ENCODE peak calls at places on chromosomes 6 and 20, in ten cellular contexts. One of them, this sample, is unnamed. For H3K4me1, the result is how much of the 10 kb centered on the place peaks cover.

GRCh38 chr6:4358414-4359107 is 223.2 kb upstream of the ECI2 start:
- DNase-seq in IMR-90: peak
- DNase-seq in psoas muscle: peak
- DNase-seq in body of pancreas: peak
- DNase-seq in MM.1S: no peak
- DNase-seq in HCT116: peak
- DNase-seq in CD8-positive, alpha-beta T cell: no peak
- DNase-seq in right cardiac atrium: peak
- DNase-seq in left lung: peak
- DNase-seq in cardiac muscle cell: no peak
- DNase-seq in this sample: no peak

GRCh38 chr6:53320964-53321363 is 27.8 kb downstream of the ELOVL5 start:
- DNase-seq in right cardiac atrium: no peak
- DNase-seq in psoas muscle: no peak
- DNase-seq in CD8-positive, alpha-beta T cell: no peak
- DNase-seq in HCT116: no peak
- DNase-seq in MM.1S: no peak
- DNase-seq in cardiac muscle cell: no peak
- DNase-seq in body of pancreas: no peak
- DNase-seq in left lung: no peak
- DNase-seq in IMR-90: no peak
- DNase-seq in this sample: no peak

GRCh38 chr6:69884231-69884630 is 17.9 kb downstream of the COL19A1 start:
- DNase-seq in MM.1S: no peak
- DNase-seq in left lung: no peak
- DNase-seq in psoas muscle: no peak
- DNase-seq in cardiac muscle cell: no peak
- DNase-seq in CD8-positive, alpha-beta T cell: no peak
- DNase-seq in body of pancreas: no peak
- DNase-seq in IMR-90: no peak
- DNase-seq in HCT116: no peak
- DNase-seq in right cardiac atrium: no peak
- DNase-seq in this sample: no peak

GRCh38 chr20:33811763-33812672 is 870 bp downstream of the CHMP4B start:
- DNase-seq in CD8-positive, alpha-beta T cell: peak
- DNase-seq in MM.1S: peak
- DNase-seq in right cardiac atrium: no peak
- DNase-seq in left lung: peak
- DNase-seq in HCT116: no peak
- DNase-seq in cardiac muscle cell: peak
- DNase-seq in body of pancreas: peak
- DNase-seq in psoas muscle: peak
- DNase-seq in IMR-90: peak
- DNase-seq in this sample: peak

GRCh38 chr6:130776287-130776925 is 50.8 kb upstream of the SMLR1 start:
- DNase-seq in left lung: no peak
- DNase-seq in psoas muscle: no peak
- DNase-seq in right cardiac atrium: no peak
- DNase-seq in HCT116: no peak
- DNase-seq in MM.1S: peak
- DNase-seq in body of pancreas: no peak
- DNase-seq in cardiac muscle cell: no peak
- DNase-seq in IMR-90: no peak
- DNase-seq in CD8-positive, alpha-beta T cell: no peak
- DNase-seq in this sample: no peak

GRCh38 chr6:26660096-26660425 is 515 bp upstream of the ZNF322 start:
- DNase-seq in CD8-positive, alpha-beta T cell: peak
- DNase-seq in psoas muscle: no peak
- DNase-seq in body of pancreas: no peak
- DNase-seq in cardiac muscle cell: no peak
- DNase-seq in MM.1S: peak
- DNase-seq in HCT116: no peak
- DNase-seq in right cardiac atrium: no peak
- DNase-seq in left lung: no peak
- DNase-seq in IMR-90: peak
- DNase-seq in this sample: peak

GRCh38 chr6:29828471-29828797 is 809 bp downstream of the HLA-G start:
- DNase-seq in cardiac muscle cell: no peak
- DNase-seq in IMR-90: no peak
- DNase-seq in HCT116: no peak
- DNase-seq in right cardiac atrium: no peak
- DNase-seq in CD8-positive, alpha-beta T cell: no peak
- DNase-seq in MM.1S: no peak
- DNase-seq in body of pancreas: peak
- DNase-seq in psoas muscle: no peak
- DNase-seq in left lung: peak
- DNase-seq in this sample: no peak

GRCh38 chr6:63802606-63803206 is 167.1 kb downstream of the PHF3 start:
- DNase-seq in left lung: no peak
- DNase-seq in HCT116: no peak
- DNase-seq in IMR-90: peak
- DNase-seq in psoas muscle: no peak
- DNase-seq in body of pancreas: no peak
- DNase-seq in right cardiac atrium: no peak
- DNase-seq in MM.1S: peak
- DNase-seq in cardiac muscle cell: no peak
- DNase-seq in CD8-positive, alpha-beta T cell: no peak
- DNase-seq in this sample: no peak

GRCh38 chr6:27592481-27593199 is 119.7 kb upstream of the ZNF184 start:
- DNase-seq in right cardiac atrium: no peak
- DNase-seq in HCT116: no peak
- DNase-seq in psoas muscle: no peak
- DNase-seq in left lung: no peak
- DNase-seq in body of pancreas: no peak
- DNase-seq in MM.1S: peak
- DNase-seq in CD8-positive, alpha-beta T cell: no peak
- DNase-seq in cardiac muscle cell: peak
- DNase-seq in IMR-90: peak
- DNase-seq in this sample: peak

GRCh38 chr6:138371720-138372119 is 6.0 kb upstream of the SMIM28 start:
- DNase-seq in MM.1S: no peak
- DNase-seq in psoas muscle: no peak
- DNase-seq in CD8-positive, alpha-beta T cell: no peak
- DNase-seq in body of pancreas: no peak
- DNase-seq in right cardiac atrium: no peak
- DNase-seq in IMR-90: no peak
- DNase-seq in left lung: no peak
- DNase-seq in cardiac muscle cell: peak
- DNase-seq in HCT116: no peak
- DNase-seq in this sample: no peak
- H3K4me1 ChIP-seq in MM.1S: under half
- H3K4me1 ChIP-seq in psoas muscle: under half
- H3K4me1 ChIP-seq in CD8-positive, alpha-beta T cell: under half
- H3K4me1 ChIP-seq in body of pancreas: under half
- H3K4me1 ChIP-seq in right cardiac atrium: under half
- H3K4me1 ChIP-seq in IMR-90: under half
- H3K4me1 ChIP-seq in left lung: under half
- H3K4me1 ChIP-seq in cardiac muscle cell: under half
- H3K4me1 ChIP-seq in HCT116: under half
- H3K4me1 ChIP-seq in this sample: under half

DNA sequence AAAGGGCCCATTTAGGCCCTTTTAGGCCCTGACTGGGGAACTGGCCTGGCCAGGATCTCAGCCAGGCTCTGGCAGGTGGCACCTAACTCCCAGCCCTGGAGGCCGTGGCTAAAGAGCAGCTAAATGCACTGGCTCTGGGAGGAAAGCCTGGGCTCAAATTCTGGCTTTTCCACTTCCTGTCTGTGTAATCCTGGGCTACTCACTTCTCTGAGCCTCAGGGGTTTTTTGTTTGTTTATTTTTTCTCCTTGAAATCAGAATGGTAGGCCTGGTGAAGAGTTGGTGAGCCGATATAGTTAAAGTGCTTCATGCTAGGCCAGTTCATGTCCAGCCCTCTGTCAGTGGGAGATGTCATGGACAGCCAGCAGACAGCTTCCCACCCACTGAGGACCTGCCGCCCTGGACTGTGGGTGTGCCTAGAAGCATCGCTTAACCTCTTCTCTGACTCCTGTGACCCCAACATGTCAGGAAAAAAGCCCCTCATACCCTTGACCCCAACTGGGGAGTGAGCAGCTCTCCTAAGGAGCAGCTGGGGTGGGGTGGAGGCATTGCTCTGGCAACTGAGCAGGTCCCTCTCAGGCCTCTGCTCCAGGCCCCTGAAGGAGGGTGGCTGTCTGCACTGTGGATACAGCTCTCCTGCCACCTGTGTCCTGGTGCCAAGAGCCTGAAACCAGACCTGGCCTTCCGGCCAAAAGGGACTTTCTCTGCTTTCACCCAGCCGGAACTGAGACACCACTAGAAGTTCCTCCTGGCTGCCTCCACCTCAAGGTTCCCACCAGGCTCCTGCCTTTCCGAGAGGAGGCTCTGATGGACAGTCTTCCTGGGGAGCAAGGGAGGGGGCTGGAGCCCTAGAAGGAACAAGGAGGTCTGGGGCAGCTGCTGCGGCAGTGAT is 57.2 kb upstream of the MYL9 start:
- DNase-seq in CD8-positive, alpha-beta T cell: no peak
- DNase-seq in IMR-90: peak
- DNase-seq in body of pancreas: peak
- DNase-seq in cardiac muscle cell: no peak
- DNase-seq in HCT116: no peak
- DNase-seq in psoas muscle: peak
- DNase-seq in right cardiac atrium: peak
- DNase-seq in MM.1S: no peak
- DNase-seq in left lung: no peak
- DNase-seq in this sample: no peak
- H3K4me3 ChIP-seq in CD8-positive, alpha-beta T cell: no peak
- H3K4me3 ChIP-seq in IMR-90: no peak
- H3K4me3 ChIP-seq in body of pancreas: no peak
- H3K4me3 ChIP-seq in cardiac muscle cell: no peak
- H3K4me3 ChIP-seq in HCT116: no peak
- H3K4me3 ChIP-seq in psoas muscle: peak
- H3K4me3 ChIP-seq in right cardiac atrium: no peak
- H3K4me3 ChIP-seq in MM.1S: no peak
- H3K4me3 ChIP-seq in left lung: no peak
- H3K4me3 ChIP-seq in this sample: no peak

DNA sequence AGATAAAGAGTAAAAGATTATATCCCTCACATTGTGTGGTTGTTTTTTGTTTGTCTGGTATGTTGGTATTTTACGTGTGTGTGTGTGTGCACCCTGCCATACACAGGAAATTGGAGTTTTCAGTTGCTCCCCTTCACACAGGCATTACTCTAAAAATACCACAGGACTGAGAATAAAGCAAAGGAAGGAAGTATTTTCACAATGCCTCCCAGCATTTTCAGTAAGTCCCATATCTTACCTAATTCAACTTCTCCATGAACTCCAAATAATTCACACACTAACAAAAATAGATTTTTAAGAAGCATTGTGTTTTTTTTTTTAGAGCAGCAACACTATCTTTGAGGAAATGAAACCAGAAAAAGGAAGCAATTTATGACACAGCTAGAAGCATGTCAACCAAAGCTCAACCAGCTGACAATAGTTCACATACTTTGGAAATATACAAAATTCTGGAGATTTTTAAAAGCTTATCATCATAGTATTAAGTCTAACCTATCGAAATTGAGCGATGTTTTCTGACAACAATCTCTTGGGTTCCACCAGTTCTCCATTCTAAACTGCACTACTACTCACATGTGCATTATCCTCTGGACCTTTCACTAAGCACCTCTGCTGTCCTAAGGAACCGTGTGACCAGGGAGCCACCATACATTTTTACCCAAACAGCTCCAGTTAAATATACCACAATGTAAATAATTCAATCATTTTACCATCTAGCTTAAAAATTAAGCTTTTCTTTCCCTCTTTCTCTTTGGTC is 2.1 kb downstream of the UBE2J1 start:
- DNase-seq in cardiac muscle cell: no peak
- DNase-seq in body of pancreas: no peak
- DNase-seq in psoas muscle: no peak
- DNase-seq in right cardiac atrium: no peak
- DNase-seq in CD8-positive, alpha-beta T cell: no peak
- DNase-seq in MM.1S: peak
- DNase-seq in IMR-90: no peak
- DNase-seq in left lung: no peak
- DNase-seq in HCT116: no peak
- DNase-seq in this sample: peak
- H3K27ac ChIP-seq in cardiac muscle cell: peak
- H3K27ac ChIP-seq in body of pancreas: peak
- H3K27ac ChIP-seq in psoas muscle: peak
- H3K27ac ChIP-seq in right cardiac atrium: peak
- H3K27ac ChIP-seq in CD8-positive, alpha-beta T cell: no peak
- H3K27ac ChIP-seq in MM.1S: peak
- H3K27ac ChIP-seq in IMR-90: no peak
- H3K27ac ChIP-seq in left lung: peak
- H3K27ac ChIP-seq in HCT116: no peak
- H3K27ac ChIP-seq in this sample: peak

GRCh38 chr20:25252226-25252625 is 4.3 kb downstream of the PYGB start:
- DNase-seq in left lung: no peak
- DNase-seq in right cardiac atrium: no peak
- DNase-seq in psoas muscle: no peak
- DNase-seq in body of pancreas: no peak
- DNase-seq in CD8-positive, alpha-beta T cell: no peak
- DNase-seq in HCT116: no peak
- DNase-seq in cardiac muscle cell: no peak
- DNase-seq in MM.1S: no peak
- DNase-seq in IMR-90: no peak
- DNase-seq in this sample: no peak

GRCh38 chr20:25251558-25251957 is 3.7 kb downstream of the PYGB start:
- DNase-seq in right cardiac atrium: no peak
- DNase-seq in body of pancreas: no peak
- DNase-seq in left lung: no peak
- DNase-seq in MM.1S: no peak
- DNase-seq in IMR-90: no peak
- DNase-seq in cardiac muscle cell: no peak
- DNase-seq in CD8-positive, alpha-beta T cell: no peak
- DNase-seq in HCT116: no peak
- DNase-seq in psoas muscle: no peak
- DNase-seq in this sample: no peak

GRCh38 chr20:25249198-25249931 is 1.5 kb downstream of the PYGB start:
- DNase-seq in body of pancreas: no peak
- DNase-seq in right cardiac atrium: no peak
- DNase-seq in MM.1S: no peak
- DNase-seq in cardiac muscle cell: no peak
- DNase-seq in IMR-90: peak
- DNase-seq in psoas muscle: no peak
- DNase-seq in CD8-positive, alpha-beta T cell: no peak
- DNase-seq in HCT116: no peak
- DNase-seq in left lung: no peak
- DNase-seq in this sample: no peak

GRCh38 chr20:25250508-25250907 is 2.6 kb downstream of the PYGB start:
- DNase-seq in IMR-90: peak
- DNase-seq in HCT116: no peak
- DNase-seq in cardiac muscle cell: no peak
- DNase-seq in CD8-positive, alpha-beta T cell: no peak
- DNase-seq in left lung: no peak
- DNase-seq in psoas muscle: no peak
- DNase-seq in right cardiac atrium: no peak
- DNase-seq in body of pancreas: no peak
- DNase-seq in MM.1S: no peak
- DNase-seq in this sample: no peak

DNA sequence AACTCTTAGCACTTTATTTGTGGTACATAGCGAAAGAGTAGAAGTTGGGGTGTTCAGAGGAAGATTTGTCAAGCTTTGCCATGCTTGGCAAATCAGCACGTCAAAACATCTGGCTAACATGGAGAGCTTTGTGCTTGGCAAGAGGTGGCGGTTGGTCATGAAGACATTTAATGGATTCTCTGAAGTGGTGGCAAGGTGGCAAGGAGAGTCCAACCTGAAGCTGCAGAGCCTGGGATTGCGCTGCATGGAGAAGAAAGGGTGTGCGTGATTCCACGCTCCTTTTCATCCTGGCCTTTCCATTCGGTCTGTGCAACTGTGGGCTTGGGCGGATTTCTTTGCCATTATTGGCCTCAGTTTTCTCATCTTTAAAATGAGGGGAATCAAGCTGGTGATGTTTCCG is 3.1 kb downstream of the PYGB start:
- DNase-seq in body of pancreas: no peak
- DNase-seq in psoas muscle: no peak
- DNase-seq in left lung: no peak
- DNase-seq in IMR-90: no peak
- DNase-seq in right cardiac atrium: no peak
- DNase-seq in MM.1S: no peak
- DNase-seq in CD8-positive, alpha-beta T cell: no peak
- DNase-seq in HCT116: no peak
- DNase-seq in cardiac muscle cell: no peak
- DNase-seq in this sample: no peak
- H3K4me1 ChIP-seq in body of pancreas: half or more
- H3K4me1 ChIP-seq in psoas muscle: under half
- H3K4me1 ChIP-seq in left lung: under half
- H3K4me1 ChIP-seq in IMR-90: under half
- H3K4me1 ChIP-seq in right cardiac atrium: under half
- H3K4me1 ChIP-seq in MM.1S: under half
- H3K4me1 ChIP-seq in CD8-positive, alpha-beta T cell: under half
- H3K4me1 ChIP-seq in HCT116: half or more
- H3K4me1 ChIP-seq in cardiac muscle cell: half or more
- H3K4me1 ChIP-seq in this sample: under half